ENCODE peak calls at places on chromosomes 7 and 10, in ten cellular contexts. One of them, this sample, is unnamed.
A peak's percentile ranks its signal among the peaks of the same experiment; 100 is the strongest.

GRCh38 chr7:98760201-98760651 is 109.6 kb downstream of the TMEM130 start:
- DNase-seq in PC-3: no peak
- DNase-seq in heart right ventricle: no peak
- DNase-seq in CD8-positive, alpha-beta T cell: no peak
- DNase-seq in cardiac fibroblast: peak; percentile 4
- DNase-seq in upper lobe of right lung: no peak
- DNase-seq in HFF-Myc: no peak
- DNase-seq in lower leg skin: no peak
- DNase-seq in aorta: peak; percentile 85
- DNase-seq in GM06990: no peak
- DNase-seq in this sample: peak; percentile 21

GRCh38 chr10:86329896-86330680 is 36.5 kb downstream of the GRID1 start:
- DNase-seq in heart right ventricle: no peak
- DNase-seq in HFF-Myc: no peak
- DNase-seq in upper lobe of right lung: peak; percentile 53
- DNase-seq in aorta: no peak
- DNase-seq in cardiac fibroblast: no peak
- DNase-seq in lower leg skin: no peak
- DNase-seq in GM06990: no peak
- DNase-seq in CD8-positive, alpha-beta T cell: no peak
- DNase-seq in PC-3: no peak
- DNase-seq in this sample: no peak

GRCh38 chr7:33185786-33186185 is 56.4 kb downstream of the BBS9 start:
- DNase-seq in aorta: no peak
- DNase-seq in heart right ventricle: no peak
- DNase-seq in cardiac fibroblast: peak; percentile 74
- DNase-seq in PC-3: peak; percentile 70
- DNase-seq in GM06990: no peak
- DNase-seq in CD8-positive, alpha-beta T cell: no peak
- DNase-seq in upper lobe of right lung: no peak
- DNase-seq in HFF-Myc: peak; percentile 38
- DNase-seq in lower leg skin: no peak
- DNase-seq in this sample: no peak

GRCh38 chr10:66836057-66836456 is 89.8 kb upstream of the LRRTM3 start:
- DNase-seq in cardiac fibroblast: peak; percentile 49
- DNase-seq in upper lobe of right lung: no peak
- DNase-seq in lower leg skin: no peak
- DNase-seq in PC-3: peak; percentile 99
- DNase-seq in GM06990: no peak
- DNase-seq in CD8-positive, alpha-beta T cell: no peak
- DNase-seq in HFF-Myc: peak; percentile 54
- DNase-seq in aorta: no peak
- DNase-seq in heart right ventricle: no peak
- DNase-seq in this sample: peak; percentile 59

GRCh38 chr10:78977761-78978305 is 90.9 kb upstream of the ZMIZ1 start:
- DNase-seq in upper lobe of right lung: peak; percentile 78
- DNase-seq in lower leg skin: no peak
- DNase-seq in GM06990: no peak
- DNase-seq in PC-3: peak; percentile 70
- DNase-seq in heart right ventricle: no peak
- DNase-seq in CD8-positive, alpha-beta T cell: no peak
- DNase-seq in aorta: peak; percentile 77
- DNase-seq in cardiac fibroblast: peak; percentile 88
- DNase-seq in HFF-Myc: no peak
- DNase-seq in this sample: no peak

GRCh38 chr7:25376207-25376606 is 147.9 kb upstream of the NPVF start:
- DNase-seq in GM06990: no peak
- DNase-seq in cardiac fibroblast: no peak
- DNase-seq in heart right ventricle: no peak
- DNase-seq in HFF-Myc: no peak
- DNase-seq in PC-3: no peak
- DNase-seq in CD8-positive, alpha-beta T cell: no peak
- DNase-seq in lower leg skin: no peak
- DNase-seq in aorta: no peak
- DNase-seq in upper lobe of right lung: no peak
- DNase-seq in this sample: no peak

GRCh38 chr10:14296081-14296709 is 34.5 kb downstream of the FRMD4A start:
- DNase-seq in cardiac fibroblast: peak; percentile 5
- DNase-seq in CD8-positive, alpha-beta T cell: no peak
- DNase-seq in HFF-Myc: no peak
- DNase-seq in aorta: peak; percentile 42
- DNase-seq in GM06990: no peak
- DNase-seq in heart right ventricle: no peak
- DNase-seq in upper lobe of right lung: no peak
- DNase-seq in PC-3: no peak
- DNase-seq in lower leg skin: no peak
- DNase-seq in this sample: no peak

GRCh38 chr7:133730360-133730759 is 396.8 kb upstream of the LRGUK start:
- DNase-seq in cardiac fibroblast: no peak
- DNase-seq in heart right ventricle: no peak
- DNase-seq in aorta: no peak
- DNase-seq in GM06990: no peak
- DNase-seq in HFF-Myc: no peak
- DNase-seq in CD8-positive, alpha-beta T cell: no peak
- DNase-seq in lower leg skin: no peak
- DNase-seq in upper lobe of right lung: no peak
- DNase-seq in PC-3: no peak
- DNase-seq in this sample: no peak

GRCh38 chr7:24477807-24478655 is 95.2 kb upstream of the PALS2 start:
- DNase-seq in aorta: peak; percentile 54
- DNase-seq in cardiac fibroblast: peak; percentile 71
- DNase-seq in heart right ventricle: no peak
- DNase-seq in GM06990: no peak
- DNase-seq in HFF-Myc: peak; percentile 31
- DNase-seq in PC-3: peak; percentile 76
- DNase-seq in CD8-positive, alpha-beta T cell: no peak
- DNase-seq in upper lobe of right lung: no peak
- DNase-seq in lower leg skin: peak; percentile 27
- DNase-seq in this sample: peak; percentile 42

GRCh38 chr7:69598081-69598486 is at the start of gene AUTS2:
- DNase-seq in CD8-positive, alpha-beta T cell: peak; percentile 32
- DNase-seq in cardiac fibroblast: peak; percentile 92
- DNase-seq in HFF-Myc: peak; percentile 3
- DNase-seq in lower leg skin: peak; percentile 84
- DNase-seq in heart right ventricle: peak; percentile 88
- DNase-seq in upper lobe of right lung: peak; percentile 92
- DNase-seq in GM06990: peak; percentile 91
- DNase-seq in aorta: peak; percentile 85
- DNase-seq in PC-3: peak; percentile 4
- DNase-seq in this sample: peak; percentile 21

GRCh38 chr10:14102056-14102455 is 228.7 kb downstream of the FRMD4A start:
- DNase-seq in PC-3: no peak
- DNase-seq in HFF-Myc: no peak
- DNase-seq in cardiac fibroblast: no peak
- DNase-seq in upper lobe of right lung: no peak
- DNase-seq in aorta: no peak
- DNase-seq in lower leg skin: no peak
- DNase-seq in GM06990: no peak
- DNase-seq in heart right ventricle: no peak
- DNase-seq in CD8-positive, alpha-beta T cell: no peak
- DNase-seq in this sample: no peak

GRCh38 chr10:10044959-10045764 is 972.5 kb upstream of the CELF2 start:
- DNase-seq in HFF-Myc: no peak
- DNase-seq in CD8-positive, alpha-beta T cell: no peak
- DNase-seq in aorta: no peak
- DNase-seq in heart right ventricle: no peak
- DNase-seq in upper lobe of right lung: no peak
- DNase-seq in PC-3: no peak
- DNase-seq in lower leg skin: no peak
- DNase-seq in cardiac fibroblast: no peak
- DNase-seq in GM06990: peak; percentile 5
- DNase-seq in this sample: no peak

GRCh38 chr10:82497451-82497850 is 622.5 kb downstream of the NRG3 start:
- DNase-seq in lower leg skin: no peak
- DNase-seq in PC-3: no peak
- DNase-seq in HFF-Myc: no peak
- DNase-seq in heart right ventricle: no peak
- DNase-seq in cardiac fibroblast: no peak
- DNase-seq in upper lobe of right lung: no peak
- DNase-seq in CD8-positive, alpha-beta T cell: no peak
- DNase-seq in GM06990: no peak
- DNase-seq in aorta: no peak
- DNase-seq in this sample: no peak

DNA sequence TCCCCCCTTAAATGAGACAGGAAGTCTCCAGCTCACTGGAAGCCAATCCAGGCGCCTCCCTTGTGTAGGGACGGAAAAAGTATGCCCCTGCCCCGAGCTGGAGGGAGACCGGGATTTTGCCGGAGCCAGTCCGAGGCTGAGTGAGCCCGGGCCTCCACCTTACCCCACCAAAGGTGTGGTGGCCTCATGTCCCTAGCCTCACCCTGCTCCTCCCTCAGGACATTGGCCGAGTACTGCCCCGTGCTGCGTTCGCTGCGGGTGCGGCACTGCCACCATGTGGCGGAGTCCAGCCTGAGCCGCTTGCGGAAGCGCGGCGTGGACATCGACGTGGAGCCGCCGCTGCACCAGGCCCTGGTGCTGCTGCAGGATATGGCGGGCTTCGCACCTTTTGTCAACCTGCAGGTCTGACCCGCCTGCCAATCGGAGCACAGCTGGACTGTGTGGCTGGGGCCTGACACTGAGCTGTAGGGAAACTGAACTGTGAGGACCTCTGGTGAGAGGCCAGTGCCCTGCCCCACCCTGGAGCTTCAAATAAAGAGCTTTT is 2.0 kb downstream of the FBXL15 start:
- DNase-seq in cardiac fibroblast: peak; percentile 76
- DNase-seq in PC-3: peak; percentile 80
- DNase-seq in heart right ventricle: peak; percentile 82
- DNase-seq in CD8-positive, alpha-beta T cell: peak; percentile 28
- DNase-seq in upper lobe of right lung: peak; percentile 94
- DNase-seq in aorta: peak; percentile 90
- DNase-seq in lower leg skin: peak; percentile 63
- DNase-seq in GM06990: peak; percentile 84
- DNase-seq in HFF-Myc: no peak
- DNase-seq in this sample: no peak
- H3K4me3 ChIP-seq in cardiac fibroblast: peak overlapping the region; percentile 86
- H3K4me3 ChIP-seq in PC-3: peak overlapping the region; percentile 88
- H3K4me3 ChIP-seq in heart right ventricle: peak overlapping the region; percentile 95
- H3K4me3 ChIP-seq in CD8-positive, alpha-beta T cell: peak overlapping the region; percentile 81
- H3K4me3 ChIP-seq in upper lobe of right lung: peak overlapping the region; percentile 81
- H3K4me3 ChIP-seq in aorta: no peak overlapping the region
- H3K4me3 ChIP-seq in lower leg skin: peak overlapping the region; percentile 13
- H3K4me3 ChIP-seq in GM06990: peak overlapping the region; percentile 83
- H3K4me3 ChIP-seq in HFF-Myc: peak overlapping the region; percentile 91
- H3K4me3 ChIP-seq in this sample: peak overlapping the region; percentile 92

DNA sequence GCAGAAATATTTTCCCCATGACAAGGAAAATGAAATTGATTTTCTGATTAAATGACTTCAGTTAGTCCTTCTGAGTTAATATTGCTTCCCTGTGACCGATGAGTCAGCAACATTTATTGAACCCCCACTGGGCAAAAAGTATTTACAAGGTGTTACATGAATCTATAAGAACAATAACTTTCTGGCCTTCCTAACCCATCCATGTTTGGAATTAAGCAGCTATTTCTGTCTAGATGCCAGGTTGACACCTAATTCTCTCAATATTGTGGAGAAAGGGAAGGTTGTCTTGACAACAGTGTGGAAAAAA is 112.9 kb upstream of the JAZF1 start:
- DNase-seq in heart right ventricle: no peak
- DNase-seq in aorta: no peak
- DNase-seq in GM06990: no peak
- DNase-seq in HFF-Myc: peak; percentile 71
- DNase-seq in PC-3: peak; percentile 60
- DNase-seq in CD8-positive, alpha-beta T cell: no peak
- DNase-seq in upper lobe of right lung: no peak
- DNase-seq in lower leg skin: no peak
- DNase-seq in cardiac fibroblast: no peak
- DNase-seq in this sample: no peak
- H3K4me3 ChIP-seq in heart right ventricle: no peak overlapping the region
- H3K4me3 ChIP-seq in aorta: no peak overlapping the region
- H3K4me3 ChIP-seq in GM06990: no peak overlapping the region
- H3K4me3 ChIP-seq in HFF-Myc: no peak overlapping the region
- H3K4me3 ChIP-seq in PC-3: no peak overlapping the region
- H3K4me3 ChIP-seq in CD8-positive, alpha-beta T cell: no peak overlapping the region
- H3K4me3 ChIP-seq in upper lobe of right lung: no peak overlapping the region
- H3K4me3 ChIP-seq in lower leg skin: no peak overlapping the region
- H3K4me3 ChIP-seq in cardiac fibroblast: no peak overlapping the region
- H3K4me3 ChIP-seq in this sample: no peak overlapping the region

GRCh38 chr7:121062684-121063279 is 74.3 kb downstream of the CPED1 start:
- DNase-seq in PC-3: no peak
- DNase-seq in aorta: no peak
- DNase-seq in lower leg skin: no peak
- DNase-seq in CD8-positive, alpha-beta T cell: no peak
- DNase-seq in GM06990: no peak
- DNase-seq in upper lobe of right lung: no peak
- DNase-seq in HFF-Myc: no peak
- DNase-seq in heart right ventricle: no peak
- DNase-seq in cardiac fibroblast: no peak
- DNase-seq in this sample: no peak
- H3K4me3 ChIP-seq in PC-3: no peak overlapping the region
- H3K4me3 ChIP-seq in aorta: no peak overlapping the region
- H3K4me3 ChIP-seq in lower leg skin: no peak overlapping the region
- H3K4me3 ChIP-seq in CD8-positive, alpha-beta T cell: no peak overlapping the region
- H3K4me3 ChIP-seq in GM06990: no peak overlapping the region
- H3K4me3 ChIP-seq in upper lobe of right lung: no peak overlapping the region
- H3K4me3 ChIP-seq in HFF-Myc: no peak overlapping the region
- H3K4me3 ChIP-seq in heart right ventricle: no peak overlapping the region
- H3K4me3 ChIP-seq in cardiac fibroblast: no peak overlapping the region
- H3K4me3 ChIP-seq in this sample: no peak overlapping the region

DNA sequence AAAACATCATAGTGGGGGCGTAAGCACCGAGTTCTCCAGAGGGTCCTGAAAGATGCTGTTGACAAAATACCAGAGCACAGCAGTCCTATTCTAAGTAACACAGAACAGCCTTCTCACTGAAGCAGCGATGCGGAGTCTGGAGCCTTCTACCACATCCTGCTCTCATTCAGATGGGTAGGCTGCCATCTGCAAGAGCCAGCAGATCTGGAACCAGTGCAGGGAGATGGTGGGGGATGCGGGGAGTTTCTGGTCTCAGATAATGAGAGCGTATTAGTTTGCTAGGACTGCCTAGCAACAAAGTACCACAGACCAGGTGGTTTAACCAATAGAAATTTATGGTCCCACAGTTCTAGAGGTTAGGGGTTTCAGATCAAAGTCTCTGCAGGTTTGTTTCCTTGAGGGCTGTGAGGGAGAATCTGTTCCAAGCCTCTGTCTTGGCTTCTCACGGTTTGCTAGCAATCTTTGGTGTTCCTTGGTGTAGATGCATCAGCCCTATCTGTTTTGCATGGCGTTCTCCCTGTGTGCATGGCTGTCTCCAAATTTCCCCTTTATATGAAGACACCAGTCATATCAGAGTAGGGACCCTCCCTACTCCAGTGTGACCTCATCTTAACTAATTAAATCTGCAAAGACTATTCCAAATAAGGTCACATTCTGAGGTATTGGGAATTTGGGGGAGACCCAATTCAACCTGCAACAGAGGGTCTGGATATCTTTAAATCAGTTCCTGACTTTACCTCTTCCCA is 52.0 kb upstream of the STEAP1B start:
- DNase-seq in HFF-Myc: no peak
- DNase-seq in heart right ventricle: no peak
- DNase-seq in CD8-positive, alpha-beta T cell: no peak
- DNase-seq in PC-3: no peak
- DNase-seq in upper lobe of right lung: no peak
- DNase-seq in aorta: no peak
- DNase-seq in lower leg skin: no peak
- DNase-seq in GM06990: peak; percentile 55
- DNase-seq in cardiac fibroblast: no peak
- DNase-seq in this sample: no peak
- H3K4me3 ChIP-seq in HFF-Myc: no peak overlapping the region
- H3K4me3 ChIP-seq in heart right ventricle: no peak overlapping the region
- H3K4me3 ChIP-seq in CD8-positive, alpha-beta T cell: no peak overlapping the region
- H3K4me3 ChIP-seq in PC-3: no peak overlapping the region
- H3K4me3 ChIP-seq in upper lobe of right lung: no peak overlapping the region
- H3K4me3 ChIP-seq in aorta: no peak overlapping the region
- H3K4me3 ChIP-seq in lower leg skin: no peak overlapping the region
- H3K4me3 ChIP-seq in GM06990: no peak overlapping the region
- H3K4me3 ChIP-seq in cardiac fibroblast: no peak overlapping the region
- H3K4me3 ChIP-seq in this sample: no peak overlapping the region

GRCh38 chr7:197413-198335 is 5.3 kb downstream of the FAM20C start:
- DNase-seq in aorta: no peak
- DNase-seq in HFF-Myc: no peak
- DNase-seq in GM06990: no peak
- DNase-seq in lower leg skin: no peak
- DNase-seq in cardiac fibroblast: no peak
- DNase-seq in CD8-positive, alpha-beta T cell: no peak
- DNase-seq in upper lobe of right lung: no peak
- DNase-seq in heart right ventricle: peak; percentile 1
- DNase-seq in PC-3: no peak
- DNase-seq in this sample: no peak
- H3K4me3 ChIP-seq in aorta: no peak overlapping the region
- H3K4me3 ChIP-seq in HFF-Myc: no peak overlapping the region
- H3K4me3 ChIP-seq in GM06990: no peak overlapping the region
- H3K4me3 ChIP-seq in lower leg skin: no peak overlapping the region
- H3K4me3 ChIP-seq in cardiac fibroblast: no peak overlapping the region
- H3K4me3 ChIP-seq in CD8-positive, alpha-beta T cell: no peak overlapping the region
- H3K4me3 ChIP-seq in upper lobe of right lung: no peak overlapping the region
- H3K4me3 ChIP-seq in heart right ventricle: no peak overlapping the region
- H3K4me3 ChIP-seq in PC-3: no peak overlapping the region
- H3K4me3 ChIP-seq in this sample: no peak overlapping the region

This sample was measured in AG04449.